ENCODE peak calls at places on chromosomes 13 and 19, in five cellular contexts. One of them, this sample, is unnamed.

GRCh38 chr19:46299004-46299509 is 2.2 kb downstream of the HIF3A start:
- DNase-seq in BE2C: peak; percentile 97
- DNase-seq in fibroblast of the aortic adventitia: peak; percentile 89
- DNase-seq in neural crest cell: no peak
- DNase-seq in psoas muscle: peak; percentile 90
- DNase-seq in this sample: no peak

GRCh38 chr13:113649212-113649611 is 8.8 kb downstream of the ATP4B start:
- DNase-seq in neural crest cell: no peak
- DNase-seq in fibroblast of the aortic adventitia: no peak
- DNase-seq in psoas muscle: no peak
- DNase-seq in BE2C: peak; percentile 4
- DNase-seq in this sample: no peak

GRCh38 chr19:32866564-32867265 is 2.9 kb downstream of the SLC7A9 start:
- DNase-seq in psoas muscle: no peak
- DNase-seq in BE2C: no peak
- DNase-seq in neural crest cell: no peak
- DNase-seq in fibroblast of the aortic adventitia: no peak
- DNase-seq in this sample: no peak

GRCh38 chr19:39078436-39079200 is 5.5 kb upstream of the ACP7 start:
- DNase-seq in psoas muscle: no peak
- DNase-seq in BE2C: no peak
- DNase-seq in fibroblast of the aortic adventitia: peak; percentile 99
- DNase-seq in neural crest cell: no peak
- DNase-seq in this sample: no peak

GRCh38 chr19:46373573-46374359 is 26.9 kb downstream of the PPP5C start:
- DNase-seq in psoas muscle: peak; percentile 69
- DNase-seq in neural crest cell: no peak
- DNase-seq in BE2C: peak; percentile 19
- DNase-seq in fibroblast of the aortic adventitia: peak; percentile 28
- DNase-seq in this sample: no peak

GRCh38 chr19:41175825-41176734 is 16.9 kb upstream of the CYP2S1 start:
- DNase-seq in neural crest cell: peak; percentile 6
- DNase-seq in fibroblast of the aortic adventitia: peak; percentile 89
- DNase-seq in BE2C: no peak
- DNase-seq in psoas muscle: no peak
- DNase-seq in this sample: no peak

GRCh38 chr13:109780880-109781383 is 5.5 kb downstream of the IRS2 start:
- DNase-seq in psoas muscle: no peak
- DNase-seq in neural crest cell: no peak
- DNase-seq in BE2C: no peak
- DNase-seq in fibroblast of the aortic adventitia: no peak
- DNase-seq in this sample: no peak

GRCh38 chr13:90766503-90766902 is 581.0 kb upstream of the MIR17HG start:
- DNase-seq in psoas muscle: no peak
- DNase-seq in neural crest cell: no peak
- DNase-seq in BE2C: no peak
- DNase-seq in fibroblast of the aortic adventitia: no peak
- DNase-seq in this sample: no peak

GRCh38 chr19:53849237-53849676 is 18.4 kb upstream of the MYADM start:
- DNase-seq in BE2C: no peak
- DNase-seq in neural crest cell: no peak
- DNase-seq in psoas muscle: no peak
- DNase-seq in fibroblast of the aortic adventitia: peak; percentile 92
- DNase-seq in this sample: no peak

GRCh38 chr13:65468628-65469027 is 1761.5 kb downstream of the PCDH9 start:
- DNase-seq in neural crest cell: no peak
- DNase-seq in fibroblast of the aortic adventitia: peak; percentile 59
- DNase-seq in psoas muscle: no peak
- DNase-seq in BE2C: no peak
- DNase-seq in this sample: no peak

GRCh38 chr19:44600466-44600865 is 12.9 kb upstream of the IGSF23 start:
- DNase-seq in neural crest cell: no peak
- DNase-seq in fibroblast of the aortic adventitia: peak; percentile 16
- DNase-seq in BE2C: no peak
- DNase-seq in psoas muscle: no peak
- DNase-seq in this sample: no peak

GRCh38 chr19:46609511-46610412 is 8.6 kb downstream of the CALM3 start:
- DNase-seq in fibroblast of the aortic adventitia: no peak
- DNase-seq in neural crest cell: no peak
- DNase-seq in BE2C: no peak
- DNase-seq in psoas muscle: no peak
- DNase-seq in this sample: no peak

GRCh38 chr19:46197314-46198070 is 32.0 kb upstream of the IGFL1 start:
- DNase-seq in neural crest cell: no peak
- DNase-seq in BE2C: no peak
- DNase-seq in fibroblast of the aortic adventitia: no peak
- DNase-seq in psoas muscle: no peak
- DNase-seq in this sample: no peak

GRCh38 chr19:13861392-13861713 is 15.6 kb upstream of the NANOS3 start:
- DNase-seq in fibroblast of the aortic adventitia: no peak
- DNase-seq in BE2C: no peak
- DNase-seq in psoas muscle: no peak
- DNase-seq in neural crest cell: no peak
- DNase-seq in this sample: no peak

GRCh38 chr19:40147693-40148347 is 43.4 kb upstream of the MAP3K10 start:
- DNase-seq in psoas muscle: no peak
- DNase-seq in fibroblast of the aortic adventitia: peak; percentile 83
- DNase-seq in neural crest cell: no peak
- DNase-seq in BE2C: no peak
- DNase-seq in this sample: no peak

GRCh38 chr13:113224486-113224885 is 15.1 kb downstream of the CUL4A start:
- DNase-seq in neural crest cell: no peak
- DNase-seq in BE2C: peak; percentile 42
- DNase-seq in fibroblast of the aortic adventitia: no peak
- DNase-seq in psoas muscle: no peak
- DNase-seq in this sample: no peak

GRCh38 chr19:49441960-49442350 is 628 bp upstream of the SLC17A7 start:
- DNase-seq in BE2C: no peak
- DNase-seq in psoas muscle: no peak
- DNase-seq in neural crest cell: no peak
- DNase-seq in fibroblast of the aortic adventitia: no peak
- DNase-seq in this sample: no peak

GRCh38 chr13:23848019-23848418 is 41.2 kb downstream of the MIPEP start:
- DNase-seq in fibroblast of the aortic adventitia: no peak
- DNase-seq in neural crest cell: no peak
- DNase-seq in BE2C: no peak
- DNase-seq in psoas muscle: no peak
- DNase-seq in this sample: no peak

GRCh38 chr13:51177188-51177587 is 45.0 kb upstream of the FAM124A start:
- DNase-seq in neural crest cell: no peak
- DNase-seq in fibroblast of the aortic adventitia: no peak
- DNase-seq in BE2C: no peak
- DNase-seq in psoas muscle: no peak
- DNase-seq in this sample: no peak
- TF ChIP-seq CTCF in neural crest cell: no peak
- TF ChIP-seq CTCF in fibroblast of the aortic adventitia: no peak
- TF ChIP-seq CTCF in BE2C: no peak
- TF ChIP-seq CTCF in psoas muscle: no peak
- TF ChIP-seq CTCF in this sample: no peak

GRCh38 chr19:35986664-35987570 is 8.1 kb upstream of the SDHAF1 start:
- DNase-seq in fibroblast of the aortic adventitia: no peak
- DNase-seq in BE2C: peak; percentile 76
- DNase-seq in psoas muscle: peak; percentile 48
- DNase-seq in neural crest cell: no peak
- DNase-seq in this sample: peak; percentile 67
- TF ChIP-seq CTCF in fibroblast of the aortic adventitia: no peak
- TF ChIP-seq CTCF in BE2C: no peak
- TF ChIP-seq CTCF in psoas muscle: no peak
- TF ChIP-seq CTCF in neural crest cell: no peak
- TF ChIP-seq CTCF in this sample: no peak

GRCh38 chr19:11013771-11014170 is 52.9 kb downstream of the SMARCA4 start:
- DNase-seq in psoas muscle: no peak
- DNase-seq in neural crest cell: no peak
- DNase-seq in BE2C: no peak
- DNase-seq in fibroblast of the aortic adventitia: no peak
- DNase-seq in this sample: no peak
- TF ChIP-seq CTCF in psoas muscle: no peak
- TF ChIP-seq CTCF in neural crest cell: no peak
- TF ChIP-seq CTCF in BE2C: no peak
- TF ChIP-seq CTCF in fibroblast of the aortic adventitia: no peak
- TF ChIP-seq CTCF in this sample: no peak

GRCh38 chr19:23439623-23440022 is 44.4 kb upstream of the ZNF91 start:
- DNase-seq in psoas muscle: no peak
- DNase-seq in fibroblast of the aortic adventitia: no peak
- DNase-seq in neural crest cell: no peak
- DNase-seq in BE2C: peak; percentile 35
- DNase-seq in this sample: no peak
- TF ChIP-seq CTCF in psoas muscle: peak; percentile 9
- TF ChIP-seq CTCF in fibroblast of the aortic adventitia: peak; percentile 47
- TF ChIP-seq CTCF in neural crest cell: peak; percentile 37
- TF ChIP-seq CTCF in BE2C: peak; percentile 51
- TF ChIP-seq CTCF in this sample: no peak

GRCh38 chr19:37329686-37330085 is 41.2 kb upstream of the ZNF527 start:
- DNase-seq in psoas muscle: no peak
- DNase-seq in neural crest cell: no peak
- DNase-seq in fibroblast of the aortic adventitia: no peak
- DNase-seq in BE2C: no peak
- DNase-seq in this sample: no peak
- TF ChIP-seq CTCF in psoas muscle: no peak
- TF ChIP-seq CTCF in neural crest cell: peak; percentile 44
- TF ChIP-seq CTCF in fibroblast of the aortic adventitia: no peak
- TF ChIP-seq CTCF in BE2C: peak; percentile 39
- TF ChIP-seq CTCF in this sample: peak; percentile 32

GRCh38 chr19:4801085-4801619 is 9.6 kb downstream of the FEM1A start:
- DNase-seq in neural crest cell: no peak
- DNase-seq in fibroblast of the aortic adventitia: no peak
- DNase-seq in BE2C: no peak
- DNase-seq in psoas muscle: no peak
- DNase-seq in this sample: no peak
- TF ChIP-seq CTCF in neural crest cell: no peak
- TF ChIP-seq CTCF in fibroblast of the aortic adventitia: no peak
- TF ChIP-seq CTCF in BE2C: no peak
- TF ChIP-seq CTCF in psoas muscle: no peak
- TF ChIP-seq CTCF in this sample: no peak

DNA sequence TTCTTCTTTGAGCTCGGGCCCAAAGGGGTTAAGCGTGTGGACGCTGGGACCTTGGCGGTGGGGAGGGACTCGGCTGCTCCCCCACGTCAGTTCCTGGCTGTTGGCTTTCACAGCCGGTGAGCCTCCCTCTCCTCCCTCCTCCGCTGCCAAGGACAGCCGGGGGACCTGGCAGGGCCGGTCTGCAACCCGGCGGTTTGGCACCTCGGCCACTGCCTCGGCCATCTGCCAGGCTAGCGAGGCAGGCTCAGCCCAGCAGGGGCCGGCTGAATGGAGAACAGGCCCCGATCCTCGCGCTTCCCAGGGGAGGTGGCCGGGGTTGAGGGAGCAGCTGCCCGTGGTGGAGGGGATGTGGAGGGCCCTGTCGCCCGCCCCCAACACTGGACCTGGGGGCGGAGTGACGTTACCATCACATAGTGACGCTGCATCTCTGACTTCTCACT is 5.0 kb downstream of the TLE5 start:
- DNase-seq in psoas muscle: peak; percentile 92
- DNase-seq in neural crest cell: no peak
- DNase-seq in BE2C: peak; percentile 86
- DNase-seq in fibroblast of the aortic adventitia: peak; percentile 65
- DNase-seq in this sample: no peak
- TF ChIP-seq CTCF in psoas muscle: peak; percentile 24
- TF ChIP-seq CTCF in neural crest cell: no peak
- TF ChIP-seq CTCF in BE2C: no peak
- TF ChIP-seq CTCF in fibroblast of the aortic adventitia: peak; percentile 10
- TF ChIP-seq CTCF in this sample: no peak

DNA sequence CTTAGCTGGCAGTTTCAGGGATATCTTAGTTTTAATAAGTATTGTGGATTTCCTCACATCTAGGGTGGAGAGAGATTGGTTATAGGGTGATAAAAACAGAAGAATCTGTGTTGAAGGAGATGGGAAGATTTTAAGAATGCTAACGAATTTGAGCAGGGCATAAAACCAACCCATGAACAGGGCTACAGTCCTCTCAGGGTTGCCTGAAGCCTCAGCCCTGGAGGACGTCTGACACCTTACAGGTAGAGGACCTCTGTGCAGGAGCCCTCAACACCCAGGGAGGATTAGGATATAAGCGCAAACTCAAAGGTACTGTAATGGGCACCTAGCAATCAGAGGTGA is 461 bp upstream of the WASF3 start:
- DNase-seq in fibroblast of the aortic adventitia: no peak
- DNase-seq in psoas muscle: no peak
- DNase-seq in neural crest cell: no peak
- DNase-seq in BE2C: no peak
- DNase-seq in this sample: no peak
- TF ChIP-seq CTCF in fibroblast of the aortic adventitia: no peak
- TF ChIP-seq CTCF in psoas muscle: no peak
- TF ChIP-seq CTCF in neural crest cell: no peak
- TF ChIP-seq CTCF in BE2C: no peak
- TF ChIP-seq CTCF in this sample: no peak

DNA sequence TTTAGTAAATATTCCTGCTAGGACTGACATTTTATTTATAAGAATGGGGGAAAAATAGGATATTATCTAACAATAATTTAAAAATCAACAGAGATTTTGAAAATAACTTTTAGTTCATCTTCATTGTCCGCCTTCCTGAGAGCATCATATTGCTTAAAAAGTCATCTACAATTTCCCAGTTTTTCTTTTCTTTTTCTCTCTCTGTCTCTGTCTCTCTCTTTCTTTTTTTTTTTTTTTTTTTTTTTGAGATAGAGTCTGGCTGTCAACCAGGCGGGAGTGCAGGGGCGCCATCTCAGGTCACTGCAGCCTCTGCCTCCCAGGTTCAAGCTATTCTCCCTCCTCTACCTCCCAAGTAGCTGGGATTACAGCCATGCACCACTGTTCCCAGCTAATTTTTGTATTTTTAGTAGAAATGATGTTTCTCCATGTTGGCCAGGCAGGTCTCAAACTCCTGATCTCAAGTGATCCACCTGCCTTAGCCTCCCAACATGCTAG is 276.3 kb downstream of the DACH1 start:
- DNase-seq in neural crest cell: no peak
- DNase-seq in fibroblast of the aortic adventitia: no peak
- DNase-seq in BE2C: no peak
- DNase-seq in psoas muscle: no peak
- DNase-seq in this sample: no peak
- TF ChIP-seq CTCF in neural crest cell: no peak
- TF ChIP-seq CTCF in fibroblast of the aortic adventitia: no peak
- TF ChIP-seq CTCF in BE2C: no peak
- TF ChIP-seq CTCF in psoas muscle: no peak
- TF ChIP-seq CTCF in this sample: no peak